ENCODE peak calls at places on chromosomes 3 and 15, in four cellular contexts. G is activated CD8-positive, alpha-beta memory T cell treated with anti-CD3 and anti-CD28 coated beads, Interleukin-2, amount 50 U/mL, for 4 hours; K is stimulated activated CD4-positive, alpha-beta T cell treated with anti-CD3 and anti-CD28 coated beads, TNF-alpha, amount 100 ng/mL, for 48 hours; U is GF-D8. I is an unnamed sample.

GRCh38 chr15:78837543-78837942 is 26.3 kb upstream of the ADAMTS7 start:
- DNase-seq in U (no peak), G (no peak), K (no peak), I (no peak)

GRCh38 chr15:35736150-35736549 is 190.2 kb upstream of the DPH6 start:
- DNase-seq in G (no peak), K (no peak), U (no peak), I (no peak)

GRCh38 chr15:99185731-99186130 is 63.6 kb downstream of the TTC23 start:
- DNase-seq in G (no peak), U (no peak), K (no peak), I (no peak)

GRCh38 chr3:39317571-39318169 is 11.8 kb upstream of the CCR8 start:
- DNase-seq in G (no peak), U (peak), K (no peak), I (peak)

GRCh38 chr15:52790166-52790708 is at the start of gene ONECUT1:
- DNase-seq in U (no peak), G (peak), K (peak), I (peak)

GRCh38 chr3:117393119-117393518 is 683.5 kb downstream of the TUSC7 start:
- DNase-seq in G (no peak), U (no peak), K (no peak), I (no peak)

GRCh38 chr3:38131621-38132369 is 5.1 kb downstream of the ACAA1 start:
- DNase-seq in K (no peak), U (no peak), G (no peak), I (peak)

GRCh38 chr3:14598143-14598569 is 53.4 kb upstream of the CCDC174 start:
- DNase-seq in G (peak), U (no peak), K (peak), I (peak)

GRCh38 chr3:193134895-193135294 is 106.1 kb upstream of the PLAAT1 start:
- DNase-seq in K (no peak), G (no peak), U (no peak), I (no peak)

GRCh38 chr15:85692873-85693272 is 101.9 kb downstream of the KLHL25 start:
- DNase-seq in K (no peak), G (peak), U (no peak), I (no peak)

GRCh38 chr15:81492303-81492702 is 118.3 kb upstream of the TMC3 start:
- DNase-seq in K (no peak), U (no peak), G (no peak), I (no peak)

I was measured in HL-60.